ENCODE peak calls at places on chromosomes 7 and 10, in six cellular contexts. T is GM12878, L is GM12891, G is HepG2, W is K562, A is H1. Z is an unnamed sample.
A peak's percentile ranks its signal among the peaks of the same experiment; 100 is the strongest.

GRCh38 chr7:99953649-99954048 is 22.2 kb downstream of the AZGP1 start:
- DNase-seq in T (no peak), L (no peak), G (no peak), W (no peak), A (no peak), Z (no peak)

GRCh38 chr7:150787321-150788281 is 12.6 kb downstream of the TMEM176B start:
- DNase-seq in T (peak; percentile 30), L (no peak), G (no peak), W (peak; percentile 81), A (no peak), Z (no peak)

GRCh38 chr7:87152897-87153641 is 816 bp downstream of the DMTF1 start:
- DNase-seq in T (no peak), L (no peak), G (peak; percentile 2), W (peak; percentile 57), A (no peak), Z (no peak)

GRCh38 chr7:18038391-18038790 is 10.7 kb upstream of the PRPS1L1 start:
- DNase-seq in T (no peak), L (no peak), G (no peak), W (no peak), A (no peak), Z (no peak)

GRCh38 chr10:111204880-111205279 is 128.1 kb downstream of the ADRA2A start:
- DNase-seq in T (no peak), L (no peak), G (no peak), W (no peak), A (no peak), Z (no peak)

GRCh38 chr10:44306147-44306710 is 78.7 kb downstream of the CXCL12 start:
- DNase-seq in T (no peak), L (no peak), G (no peak), W (no peak), A (no peak), Z (no peak)

GRCh38 chr7:71313562-71313961 is 181.6 kb downstream of the GALNT17 start:
- DNase-seq in T (no peak), L (no peak), G (no peak), W (no peak), A (no peak), Z (no peak)

GRCh38 chr7:2864999-2865670 is 21.0 kb upstream of the GNA12 start:
- DNase-seq in T (no peak), L (peak; percentile 63), G (peak; percentile 59), W (peak; percentile 80), A (no peak), Z (peak; percentile 61)

GRCh38 chr10:7559447-7559846 is 107.3 kb downstream of the ITIH5 start:
- DNase-seq in T (no peak), L (no peak), G (no peak), W (no peak), A (no peak), Z (no peak)

GRCh38 chr7:94656925-94657731 is 1.2 kb upstream of the SGCE start:
- DNase-seq in T (no peak), L (no peak), G (no peak), W (peak; percentile 5), A (no peak), Z (no peak)

GRCh38 chr7:15306286-15306685 is 255.5 kb downstream of the AGMO start:
- DNase-seq in T (no peak), L (no peak), G (no peak), W (no peak), A (no peak), Z (no peak)

GRCh38 chr7:22913116-22913515 is 90.5 kb upstream of the TOMM7 start:
- DNase-seq in T (no peak), L (no peak), G (no peak), W (no peak), A (no peak), Z (no peak)

GRCh38 chr10:102868976-102869289 is 337 bp upstream of the AS3MT start:
- DNase-seq in T (no peak), L (no peak), G (no peak), W (no peak), A (no peak), Z (no peak)

GRCh38 chr7:135235841-135236240 is 2.2 kb downstream of the STRA8 start:
- DNase-seq in T (no peak), L (no peak), G (no peak), W (no peak), A (no peak), Z (no peak)

GRCh38 chr7:42876182-42877068 is 35.4 kb downstream of the C7orf25 start:
- DNase-seq in T (no peak), L (peak; percentile 41), G (peak; percentile 42), W (peak; percentile 71), A (no peak), Z (no peak)

GRCh38 chr7:39042706-39043105 is 65.0 kb downstream of the POU6F2 start:
- DNase-seq in T (no peak), L (no peak), G (no peak), W (no peak), A (no peak), Z (no peak)

GRCh38 chr7:6651866-6652445 is 14.8 kb downstream of the ZNF316 start:
- DNase-seq in T (no peak), L (peak; percentile 23), G (no peak), W (no peak), A (no peak), Z (no peak)

GRCh38 chr7:35512716-35513115 is 182.2 kb downstream of the HERPUD2 start:
- DNase-seq in T (no peak), L (no peak), G (no peak), W (no peak), A (no peak), Z (no peak)

GRCh38 chr10:5813341-5814109 is at the start of gene GDI2:
- DNase-seq in T (peak; percentile 82), L (peak; percentile 85), G (peak; percentile 94), W (peak; percentile 97), A (peak; percentile 88), Z (peak; percentile 89)

GRCh38 chr10:24873281-24873683 is 79.1 kb downstream of the PRTFDC1 start:
- DNase-seq in T (no peak), L (no peak), G (peak; percentile 68), W (peak; percentile 51), A (no peak), Z (no peak)

GRCh38 chr7:15508258-15508657 is 53.6 kb downstream of the AGMO start:
- DNase-seq in T (no peak), L (no peak), G (no peak), W (no peak), A (no peak), Z (no peak)

GRCh38 chr10:121640276-121640675 is 42.0 kb upstream of the FGFR2 start:
- DNase-seq in T (no peak), L (no peak), G (no peak), W (no peak), A (no peak), Z (no peak)

GRCh38 chr10:132536241-132536963 is 1.2 kb upstream of the INPP5A start:
- DNase-seq in T (no peak), L (no peak), G (no peak), W (no peak), A (no peak), Z (no peak)

GRCh38 chr7:137772748-137773147 is 74.0 kb downstream of the DGKI start:
- DNase-seq in T (no peak), L (no peak), G (no peak), W (no peak), A (no peak), Z (no peak)

DNA sequence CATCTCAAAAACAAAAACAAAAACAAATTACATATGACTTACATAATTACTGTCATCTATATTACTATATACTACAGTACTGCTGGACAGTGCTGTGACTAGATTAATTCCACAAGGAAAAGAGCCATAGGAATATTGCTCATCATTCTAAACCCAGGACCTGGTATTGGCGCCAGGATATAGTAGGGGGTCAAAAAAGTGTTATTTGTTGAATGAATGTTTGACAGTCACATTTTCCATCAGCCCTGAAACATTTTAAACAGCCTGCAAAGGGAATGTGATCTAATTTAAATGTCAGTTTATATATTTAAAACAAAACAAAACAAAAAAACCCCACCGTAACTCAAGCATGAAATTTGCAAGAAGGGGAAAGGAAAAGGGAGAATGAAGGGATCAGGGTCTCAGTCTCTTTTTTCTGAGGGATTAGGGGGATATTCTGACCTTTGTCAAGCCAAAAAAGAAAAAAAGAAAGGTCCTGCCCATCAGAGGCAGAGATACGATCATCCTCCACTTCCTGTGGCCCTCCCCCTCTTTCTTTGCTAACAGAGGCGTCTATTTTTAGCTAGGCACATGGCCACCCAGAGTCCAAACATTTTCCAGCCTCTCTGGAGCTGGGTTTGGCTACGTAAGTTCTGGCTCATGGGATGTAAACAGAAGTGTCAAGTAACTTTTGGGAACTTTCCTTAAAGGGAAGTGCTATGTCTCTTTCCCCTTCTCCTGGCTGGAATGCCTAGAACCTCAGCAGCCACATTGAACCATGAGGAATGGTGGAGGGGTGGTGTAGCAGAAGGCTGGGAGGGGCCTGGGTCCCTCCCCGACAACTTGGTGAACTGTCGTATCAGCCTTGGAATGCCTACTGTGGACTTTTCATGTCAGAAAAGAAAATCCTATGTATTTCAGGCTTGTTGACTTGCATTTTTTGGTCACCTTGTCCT is 44.6 kb upstream of the DLG5 start:
- DNase-seq in T (no peak), L (no peak), G (peak; percentile 92), W (peak; percentile 91), A (no peak), Z (no peak)
- TF ChIP-seq POLR2AphosphoS5 in T (no peak), L (no peak), G (no peak), W (peak; percentile 73), A (no peak), Z (no peak)

DNA sequence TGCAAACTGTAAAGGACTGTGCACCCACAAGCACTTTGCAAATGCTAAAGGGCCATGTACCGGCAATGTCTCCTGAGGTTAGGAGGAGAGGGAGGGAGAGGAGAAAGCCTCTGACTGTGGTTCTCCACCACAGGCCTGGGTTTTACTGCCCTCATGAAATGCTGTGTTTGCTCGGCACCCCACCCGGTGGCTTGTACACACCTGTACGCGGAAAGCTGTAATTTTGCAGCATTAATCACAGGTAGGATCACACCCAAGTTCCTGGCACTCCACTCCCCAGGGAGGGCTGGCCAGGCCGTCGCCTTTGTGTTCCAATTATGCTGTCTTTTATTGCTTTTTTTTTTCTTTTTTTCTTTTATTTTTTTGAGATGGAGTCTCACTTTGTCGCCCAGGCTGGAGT is 78.5 kb upstream of the MYL10 start:
- DNase-seq in T (no peak), L (no peak), G (no peak), W (no peak), A (no peak), Z (no peak)
- TF ChIP-seq POLR2A in T (no peak), L (no peak), G (no peak), W (no peak), A (no peak), Z (no peak)

DNA sequence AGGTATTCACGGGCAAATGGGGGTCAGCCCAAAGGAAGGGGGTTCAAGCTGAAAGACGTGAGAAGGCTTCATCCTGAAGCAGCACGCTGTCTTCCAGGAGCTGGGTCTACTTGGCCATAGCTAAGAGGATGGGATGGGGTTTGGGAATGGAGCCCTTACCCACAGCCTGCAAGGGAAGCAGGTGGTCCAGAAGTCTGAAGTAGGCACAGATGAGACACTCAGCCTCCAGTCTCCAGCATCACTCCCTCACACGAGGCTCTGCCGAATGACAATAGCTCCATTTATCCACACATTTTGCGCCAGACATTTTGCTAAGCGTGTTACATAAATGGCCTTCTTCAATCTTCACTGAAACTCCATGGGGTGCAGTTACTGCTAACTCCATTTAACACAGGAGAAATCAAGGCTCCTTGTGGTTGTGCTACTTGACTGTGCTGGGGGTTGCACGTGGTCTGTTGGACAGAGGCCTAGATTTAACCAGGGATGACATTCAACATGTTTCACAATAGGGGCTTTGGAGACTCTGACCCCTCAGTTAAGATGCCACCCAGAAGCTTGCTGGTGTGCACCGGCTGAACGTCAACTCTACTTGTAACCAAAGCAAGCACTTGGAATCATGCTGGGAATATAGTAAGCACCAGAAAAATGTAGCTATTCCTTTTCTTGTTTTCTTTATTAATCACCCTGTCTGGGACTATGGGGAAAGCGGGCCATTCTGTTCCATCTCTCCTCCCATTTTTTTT is 85.3 kb downstream of the FAM241B start:
- DNase-seq in T (no peak), L (no peak), G (no peak), W (no peak), A (no peak), Z (no peak)
- TF ChIP-seq TAF1 in T (no peak), L (no peak), G (no peak), W (no peak), A (no peak), Z (no peak)

GRCh38 chr7:33921216-33921938 is 16.0 kb downstream of the BMPER start:
- DNase-seq in T (no peak), L (no peak), G (no peak), W (no peak), A (no peak), Z (no peak)
- TF ChIP-seq POLR2AphosphoS5 in T (no peak), L (no peak), G (no peak), W (no peak), A (no peak), Z (no peak)